ENCODE peak calls at places on chromosomes 12 and 14, in ten cellular contexts. P is CD4-positive, CD25-positive, alpha-beta regulatory T cell; T is stomach; F is PC-9; C is GM13976; X is activated T-cell treated with anti-CD3 and anti-CD28 coated beads for 1 hour; D is left colon; A is C1 segment of cervical spinal cord; Z is GM06990; W is stimulated activated naive CD4-positive, alpha-beta T cell. G is an unnamed sample.

GRCh38 chr14:96039633-96040311 is 610 bp downstream of the C14orf132 start:
- DNase-seq in D (no peak), C (peak), P (no peak), W (peak), Z (no peak), F (no peak), T (no peak), A (peak), X (no peak), G (peak)

GRCh38 chr14:74395094-74395493 is 30.9 kb downstream of the SYNDIG1L start:
- DNase-seq in Z (no peak), C (no peak), D (no peak), X (no peak), W (no peak), T (no peak), A (no peak), P (no peak), F (no peak), G (no peak)

GRCh38 chr12:63900922-63901793 is 56.7 kb downstream of the SRGAP1 start:
- DNase-seq in X (no peak), P (no peak), F (peak), C (no peak), A (no peak), T (no peak), D (no peak), Z (no peak), W (no peak), G (no peak)

GRCh38 chr12:46268617-46269428 is at the start of gene SLC38A1:
- DNase-seq in T (peak), F (peak), Z (peak), C (peak), P (peak), X (peak), D (peak), W (peak), A (peak), G (peak)

GRCh38 chr12:32230607-32230982 is 123.9 kb downstream of the BICD1 start:
- DNase-seq in Z (no peak), W (no peak), P (no peak), T (no peak), A (no peak), D (no peak), F (no peak), C (no peak), X (no peak), G (no peak)

GRCh38 chr12:132160016-132160415 is 15.8 kb downstream of the NOC4L start:
- DNase-seq in P (no peak), X (no peak), W (no peak), A (no peak), C (no peak), Z (no peak), D (no peak), F (no peak), T (no peak), G (no peak)

GRCh38 chr12:101564912-101565311 is 29.9 kb upstream of the MYBPC1 start:
- DNase-seq in Z (no peak), T (no peak), P (peak), W (no peak), C (no peak), F (no peak), D (no peak), X (no peak), A (no peak), G (peak)

GRCh38 chr12:19018302-19018980 is 111.1 kb upstream of the PLEKHA5 start:
- DNase-seq in X (no peak), A (no peak), P (no peak), T (no peak), F (peak), W (no peak), C (no peak), D (no peak), Z (no peak), G (peak)

GRCh38 chr14:38404616-38405015 is 148.7 kb upstream of the CLEC14A start:
- DNase-seq in D (no peak), X (no peak), T (no peak), C (no peak), A (no peak), P (no peak), Z (no peak), F (no peak), W (no peak), G (peak)

GRCh38 chr12:113464852-113465719 is 6.6 kb downstream of the LHX5 start:
- DNase-seq in X (no peak), P (no peak), F (no peak), A (no peak), D (no peak), Z (no peak), C (peak), T (no peak), W (no peak), G (no peak)

GRCh38 chr12:47837190-47838171 is 17.8 kb upstream of the HDAC7 start:
- DNase-seq in W (peak), X (peak), P (peak), D (no peak), Z (no peak), A (peak), F (peak), T (peak), C (peak), G (peak)

GRCh38 chr12:131101006-131101405 is 147.3 kb downstream of the ADGRD1 start:
- DNase-seq in T (peak), A (no peak), F (no peak), Z (no peak), X (no peak), P (no peak), C (no peak), D (peak), W (no peak), G (no peak)

GRCh38 chr12:106446429-106447092 is 89.0 kb downstream of the POLR3B start:
- DNase-seq in A (peak), Z (no peak), D (no peak), T (no peak), W (no peak), X (no peak), F (no peak), C (no peak), P (no peak), G (no peak)

GRCh38 chr12:117227000-117227653 is 36.9 kb upstream of the FBXO21 start:
- DNase-seq in D (no peak), W (no peak), T (no peak), C (no peak), A (no peak), Z (no peak), F (no peak), X (no peak), P (no peak), G (no peak)

GRCh38 chr12:70365648-70366518 is at the start of gene KCNMB4:
- DNase-seq in D (peak), W (peak), P (peak), A (peak), X (peak), C (peak), F (peak), T (peak), Z (peak), G (peak)

GRCh38 chr12:46926536-46926935 is 100.7 kb upstream of the SLC38A4 start:
- DNase-seq in Z (no peak), W (no peak), D (no peak), T (no peak), C (no peak), A (no peak), X (no peak), F (no peak), P (no peak), G (no peak)

GRCh38 chr14:32230695-32231280 is 27.7 kb upstream of the RNU6-8 start:
- DNase-seq in F (peak), W (no peak), Z (no peak), A (no peak), C (no peak), T (no peak), P (no peak), D (no peak), X (no peak), G (peak)

GRCh38 chr14:35395283-35395682 is 9.3 kb downstream of the NFKBIA start:
- DNase-seq in W (no peak), P (no peak), Z (no peak), D (no peak), T (no peak), F (no peak), A (no peak), X (no peak), C (no peak), G (no peak)

GRCh38 chr14:58428011-58428807 is 690 bp downstream of the KIAA0586 start:
- DNase-seq in A (no peak), P (peak), D (no peak), T (no peak), Z (no peak), W (peak), C (no peak), F (peak), X (no peak), G (peak)

GRCh38 chr12:123024819-123025391 is 44.4 kb downstream of the ARL6IP4 start:
- DNase-seq in T (no peak), C (no peak), Z (no peak), P (peak), D (no peak), F (no peak), W (no peak), A (no peak), X (no peak), G (peak)

GRCh38 chr12:109759595-109759994 is 46.0 kb downstream of the FAM222A start:
- DNase-seq in F (no peak), Z (no peak), A (no peak), C (no peak), P (no peak), D (no peak), T (no peak), W (no peak), X (no peak), G (no peak)

GRCh38 chr12:86838709-86839108 is 582.5 kb upstream of the MGAT4C start:
- DNase-seq in T (no peak), A (peak), W (no peak), D (no peak), Z (no peak), X (no peak), F (no peak), C (no peak), P (no peak), G (peak)

GRCh38 chr14:98858561-98858960 is 413.4 kb downstream of the BCL11B start:
- DNase-seq in T (no peak), X (no peak), W (no peak), F (no peak), Z (no peak), P (no peak), D (no peak), A (no peak), C (no peak), G (no peak)

GRCh38 chr14:99946652-99947489 is 118.4 kb upstream of the EVL start:
- DNase-seq in Z (peak), W (peak), A (no peak), D (no peak), X (peak), F (no peak), P (peak), C (peak), T (peak), G (no peak)

GRCh38 chr12:107109726-107110518 is 16.6 kb upstream of the CRY1 start:
- DNase-seq in C (no peak), D (no peak), T (no peak), Z (no peak), A (no peak), P (no peak), W (no peak), F (no peak), X (no peak), G (no peak)

GRCh38 chr14:81625343-81625742 is 91.7 kb upstream of the SEL1L start:
- DNase-seq in Z (no peak), D (no peak), W (no peak), T (no peak), X (no peak), C (peak), A (no peak), P (peak), F (no peak), G (peak)

GRCh38 chr12:47843226-47843980 is 23.7 kb upstream of the HDAC7 start:
- DNase-seq in P (no peak), D (no peak), Z (no peak), T (no peak), W (no peak), C (no peak), F (no peak), X (no peak), A (no peak), G (no peak)

GRCh38 chr14:100375273-100375962 is 52.3 kb downstream of the SLC25A47 start:
- DNase-seq in X (no peak), W (no peak), Z (peak), T (peak), A (peak), P (peak), D (peak), F (peak), C (peak), G (peak)

GRCh38 chr14:92973265-92973797 is 50.4 kb downstream of the CHGA start:
- DNase-seq in D (peak), T (peak), W (no peak), P (peak), X (no peak), C (no peak), Z (no peak), F (peak), A (peak), G (peak)

GRCh38 chr12:66035289-66035961 is 95.1 kb downstream of the LLPH start:
- DNase-seq in A (no peak), F (no peak), D (no peak), W (no peak), P (peak), T (no peak), C (no peak), Z (no peak), X (no peak), G (peak)

GRCh38 chr12:122382919-122383350 is 39.5 kb downstream of the CLIP1 start:
- DNase-seq in F (no peak), T (no peak), X (no peak), P (no peak), C (no peak), Z (no peak), D (peak), A (no peak), W (no peak), G (no peak)

GRCh38 chr12:42963993-42964392 is 374.4 kb upstream of the PRICKLE1 start:
- DNase-seq in X (no peak), T (no peak), W (no peak), C (no peak), A (no peak), F (no peak), P (no peak), Z (no peak), D (no peak), G (no peak)

GRCh38 chr14:81341405-81342180 is 58.5 kb downstream of the STON2 start:
- DNase-seq in X (no peak), W (no peak), C (no peak), P (no peak), F (no peak), D (no peak), Z (no peak), T (no peak), A (no peak), G (no peak)

GRCh38 chr14:20848316-20848954 is 42.8 kb upstream of the RNASE3 start:
- DNase-seq in Z (no peak), C (no peak), X (no peak), P (no peak), W (no peak), D (no peak), T (no peak), F (peak), A (peak), G (peak)

G was measured in choroid plexus epithelial cell.